ENCODE peak calls at places on chromosomes 3 and 15, in nine cellular contexts. One of them, this sample, is unnamed.

GRCh38 chr15:95875141-95875643 is 455.3 kb upstream of the NR2F2 start:
- DNase-seq in HepG2: peak; percentile 3
- DNase-seq in HCT116: no peak
- DNase-seq in A549: no peak
- DNase-seq in endothelial cell of umbilical vein: peak; percentile 48
- DNase-seq in H1: no peak
- DNase-seq in K562: no peak
- DNase-seq in SK-N-SH: no peak
- DNase-seq in GM12878: no peak
- DNase-seq in this sample: no peak

GRCh38 chr3:133192363-133192945 is 154.3 kb downstream of the TMEM108 start:
- DNase-seq in HCT116: no peak
- DNase-seq in SK-N-SH: no peak
- DNase-seq in endothelial cell of umbilical vein: no peak
- DNase-seq in A549: no peak
- DNase-seq in GM12878: no peak
- DNase-seq in HepG2: no peak
- DNase-seq in K562: no peak
- DNase-seq in H1: no peak
- DNase-seq in this sample: no peak

GRCh38 chr3:73292241-73292640 is 230.8 kb downstream of the EBLN2 start:
- DNase-seq in K562: no peak
- DNase-seq in A549: no peak
- DNase-seq in H1: no peak
- DNase-seq in GM12878: no peak
- DNase-seq in HepG2: no peak
- DNase-seq in SK-N-SH: no peak
- DNase-seq in endothelial cell of umbilical vein: no peak
- DNase-seq in HCT116: no peak
- DNase-seq in this sample: no peak

GRCh38 chr3:159635047-159635641 is 353.5 kb upstream of the IL12A start:
- DNase-seq in SK-N-SH: no peak
- DNase-seq in K562: no peak
- DNase-seq in HepG2: no peak
- DNase-seq in A549: peak; percentile 73
- DNase-seq in endothelial cell of umbilical vein: no peak
- DNase-seq in HCT116: no peak
- DNase-seq in GM12878: no peak
- DNase-seq in H1: no peak
- DNase-seq in this sample: no peak

GRCh38 chr3:18245721-18246120 is 179.4 kb downstream of the SATB1 start:
- DNase-seq in SK-N-SH: no peak
- DNase-seq in K562: no peak
- DNase-seq in GM12878: no peak
- DNase-seq in endothelial cell of umbilical vein: no peak
- DNase-seq in HepG2: no peak
- DNase-seq in H1: no peak
- DNase-seq in A549: no peak
- DNase-seq in HCT116: no peak
- DNase-seq in this sample: no peak

GRCh38 chr3:16338124-16338523 is 73.1 kb downstream of the OXNAD1 start:
- DNase-seq in HepG2: no peak
- DNase-seq in A549: no peak
- DNase-seq in H1: no peak
- DNase-seq in HCT116: no peak
- DNase-seq in GM12878: peak; percentile 20
- DNase-seq in K562: no peak
- DNase-seq in SK-N-SH: no peak
- DNase-seq in endothelial cell of umbilical vein: no peak
- DNase-seq in this sample: peak; percentile 75

GRCh38 chr3:123683146-123683545 is 98.3 kb upstream of the HACD2 start:
- DNase-seq in K562: no peak
- DNase-seq in A549: no peak
- DNase-seq in SK-N-SH: no peak
- DNase-seq in HCT116: no peak
- DNase-seq in endothelial cell of umbilical vein: no peak
- DNase-seq in H1: no peak
- DNase-seq in HepG2: no peak
- DNase-seq in GM12878: no peak
- DNase-seq in this sample: no peak

GRCh38 chr3:126618021-126618420 is 36.9 kb downstream of the TXNRD3 start:
- DNase-seq in HepG2: no peak
- DNase-seq in H1: no peak
- DNase-seq in HCT116: no peak
- DNase-seq in GM12878: no peak
- DNase-seq in K562: no peak
- DNase-seq in SK-N-SH: no peak
- DNase-seq in endothelial cell of umbilical vein: no peak
- DNase-seq in A549: no peak
- DNase-seq in this sample: no peak

GRCh38 chr15:75140080-75140879 is 61.4 kb upstream of the C15orf39 start:
- DNase-seq in H1: no peak
- DNase-seq in endothelial cell of umbilical vein: peak; percentile 22
- DNase-seq in HepG2: peak; percentile 99
- DNase-seq in A549: no peak
- DNase-seq in GM12878: no peak
- DNase-seq in SK-N-SH: no peak
- DNase-seq in HCT116: no peak
- DNase-seq in K562: peak; percentile 82
- DNase-seq in this sample: no peak

GRCh38 chr15:56917652-56918045 is 795 bp upstream of the TCF12 start:
- DNase-seq in endothelial cell of umbilical vein: no peak
- DNase-seq in K562: peak; percentile 53
- DNase-seq in A549: no peak
- DNase-seq in HCT116: no peak
- DNase-seq in HepG2: no peak
- DNase-seq in H1: no peak
- DNase-seq in SK-N-SH: no peak
- DNase-seq in GM12878: no peak
- DNase-seq in this sample: no peak

GRCh38 chr15:82730022-82730530 is 20.4 kb upstream of the AP3B2 start:
- DNase-seq in GM12878: no peak
- DNase-seq in K562: no peak
- DNase-seq in endothelial cell of umbilical vein: no peak
- DNase-seq in SK-N-SH: no peak
- DNase-seq in HCT116: no peak
- DNase-seq in H1: no peak
- DNase-seq in A549: no peak
- DNase-seq in HepG2: no peak
- DNase-seq in this sample: no peak

GRCh38 chr3:188439080-188439479 is 285.1 kb downstream of the LPP start:
- DNase-seq in A549: no peak
- DNase-seq in SK-N-SH: no peak
- DNase-seq in endothelial cell of umbilical vein: peak; percentile 85
- DNase-seq in H1: no peak
- DNase-seq in HCT116: no peak
- DNase-seq in K562: no peak
- DNase-seq in GM12878: no peak
- DNase-seq in HepG2: no peak
- DNase-seq in this sample: peak; percentile 84

GRCh38 chr15:73926191-73927002 is at the start of gene LOXL1:
- DNase-seq in H1: peak; percentile 80
- DNase-seq in HepG2: peak; percentile 23
- DNase-seq in A549: no peak
- DNase-seq in K562: peak; percentile 28
- DNase-seq in GM12878: no peak
- DNase-seq in HCT116: peak; percentile 19
- DNase-seq in SK-N-SH: no peak
- DNase-seq in endothelial cell of umbilical vein: peak; percentile 56
- DNase-seq in this sample: peak; percentile 59

GRCh38 chr3:128243602-128244504 is 90.6 kb downstream of the EEFSEC start:
- DNase-seq in endothelial cell of umbilical vein: no peak
- DNase-seq in GM12878: no peak
- DNase-seq in A549: no peak
- DNase-seq in K562: peak; percentile 22
- DNase-seq in HepG2: no peak
- DNase-seq in HCT116: no peak
- DNase-seq in SK-N-SH: no peak
- DNase-seq in H1: peak; percentile 26
- DNase-seq in this sample: no peak

GRCh38 chr15:58487041-58487723 is 55.4 kb downstream of the LIPC start:
- DNase-seq in endothelial cell of umbilical vein: no peak
- DNase-seq in SK-N-SH: no peak
- DNase-seq in HCT116: no peak
- DNase-seq in GM12878: no peak
- DNase-seq in HepG2: no peak
- DNase-seq in A549: no peak
- DNase-seq in K562: no peak
- DNase-seq in H1: no peak
- DNase-seq in this sample: no peak

GRCh38 chr15:82126346-82126745 is 80.5 kb upstream of the MEX3B start:
- DNase-seq in A549: no peak
- DNase-seq in SK-N-SH: no peak
- DNase-seq in H1: no peak
- DNase-seq in K562: no peak
- DNase-seq in HCT116: no peak
- DNase-seq in endothelial cell of umbilical vein: no peak
- DNase-seq in HepG2: no peak
- DNase-seq in GM12878: no peak
- DNase-seq in this sample: no peak

GRCh38 chr3:125512135-125512920 is 7.7 kb downstream of the SNX4 start:
- DNase-seq in A549: peak; percentile 4
- DNase-seq in K562: peak; percentile 63
- DNase-seq in SK-N-SH: peak; percentile 40
- DNase-seq in endothelial cell of umbilical vein: peak; percentile 83
- DNase-seq in GM12878: peak; percentile 26
- DNase-seq in HCT116: peak; percentile 3
- DNase-seq in HepG2: no peak
- DNase-seq in H1: no peak
- DNase-seq in this sample: no peak

GRCh38 chr3:117719316-117719926 is 1009.8 kb downstream of the TUSC7 start:
- DNase-seq in K562: peak; percentile 1
- DNase-seq in HCT116: peak; percentile 0
- DNase-seq in SK-N-SH: peak; percentile 36
- DNase-seq in HepG2: peak; percentile 8
- DNase-seq in endothelial cell of umbilical vein: peak; percentile 45
- DNase-seq in A549: peak; percentile 17
- DNase-seq in H1: no peak
- DNase-seq in GM12878: no peak
- DNase-seq in this sample: peak; percentile 15

GRCh38 chr3:100902572-100902971 is 90.6 kb downstream of the ABI3BP start:
- DNase-seq in GM12878: no peak
- DNase-seq in A549: no peak
- DNase-seq in H1: no peak
- DNase-seq in endothelial cell of umbilical vein: no peak
- DNase-seq in K562: no peak
- DNase-seq in HCT116: no peak
- DNase-seq in HepG2: no peak
- DNase-seq in SK-N-SH: no peak
- DNase-seq in this sample: no peak
- TF ChIP-seq MAX in GM12878: no peak
- TF ChIP-seq MAX in A549: no peak
- TF ChIP-seq MAX in H1: no peak
- TF ChIP-seq MAX in endothelial cell of umbilical vein: no peak
- TF ChIP-seq MAX in K562: no peak
- TF ChIP-seq MAX in HCT116: no peak
- TF ChIP-seq MAX in HepG2: no peak
- TF ChIP-seq MAX in SK-N-SH: no peak
- TF ChIP-seq MAX in this sample: no peak

GRCh38 chr3:157533298-157533870 is 30.2 kb upstream of the VEPH1 start:
- DNase-seq in SK-N-SH: no peak
- DNase-seq in endothelial cell of umbilical vein: peak; percentile 95
- DNase-seq in K562: peak; percentile 54
- DNase-seq in H1: no peak
- DNase-seq in HCT116: no peak
- DNase-seq in GM12878: no peak
- DNase-seq in A549: no peak
- DNase-seq in HepG2: no peak
- DNase-seq in this sample: no peak
- H3K4me3 ChIP-seq in SK-N-SH: no peak overlapping the region
- H3K4me3 ChIP-seq in endothelial cell of umbilical vein: peak overlapping the region; percentile 86
- H3K4me3 ChIP-seq in K562: no peak overlapping the region
- H3K4me3 ChIP-seq in H1: no peak overlapping the region
- H3K4me3 ChIP-seq in HCT116: no peak overlapping the region
- H3K4me3 ChIP-seq in GM12878: no peak overlapping the region
- H3K4me3 ChIP-seq in A549: no peak overlapping the region
- H3K4me3 ChIP-seq in HepG2: no peak overlapping the region
- H3K4me3 ChIP-seq in this sample: no peak overlapping the region

DNA sequence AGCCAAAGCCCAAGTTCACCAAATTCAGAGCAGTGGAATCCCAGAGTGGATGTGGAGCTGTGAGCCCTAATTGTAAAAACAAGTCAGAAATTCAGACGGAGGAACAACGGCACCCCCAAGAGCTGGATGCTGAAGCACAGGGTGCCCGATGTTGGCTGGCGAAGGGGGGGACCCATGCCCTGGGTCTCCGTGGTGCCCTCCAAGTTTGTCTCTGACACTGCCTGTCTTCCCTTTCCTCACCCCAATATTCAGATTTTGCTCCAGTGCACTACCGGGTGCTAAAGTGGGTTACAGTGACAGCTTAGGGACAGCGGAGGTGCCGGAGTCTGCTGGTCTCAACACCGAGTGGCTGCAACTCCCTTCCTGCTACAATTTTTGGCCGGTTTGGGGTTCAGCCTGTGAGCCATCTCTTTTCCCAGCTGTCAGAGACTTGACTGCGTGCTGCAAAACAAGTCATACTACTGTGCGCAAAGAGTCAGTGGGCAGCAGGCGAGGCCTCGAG is 6.6 kb downstream of the GRIP2 start:
- DNase-seq in K562: no peak
- DNase-seq in HCT116: no peak
- DNase-seq in GM12878: no peak
- DNase-seq in H1: no peak
- DNase-seq in HepG2: no peak
- DNase-seq in A549: no peak
- DNase-seq in endothelial cell of umbilical vein: no peak
- DNase-seq in SK-N-SH: no peak
- DNase-seq in this sample: no peak
- TF ChIP-seq MAX in K562: no peak
- TF ChIP-seq MAX in HCT116: no peak
- TF ChIP-seq MAX in GM12878: no peak
- TF ChIP-seq MAX in H1: no peak
- TF ChIP-seq MAX in HepG2: no peak
- TF ChIP-seq MAX in A549: no peak
- TF ChIP-seq MAX in endothelial cell of umbilical vein: no peak
- TF ChIP-seq MAX in SK-N-SH: no peak
- TF ChIP-seq MAX in this sample: no peak

GRCh38 chr3:43478380-43478779 is 143.4 kb downstream of the ANO10 start:
- DNase-seq in K562: no peak
- DNase-seq in SK-N-SH: no peak
- DNase-seq in HCT116: no peak
- DNase-seq in GM12878: no peak
- DNase-seq in H1: no peak
- DNase-seq in HepG2: no peak
- DNase-seq in endothelial cell of umbilical vein: peak; percentile 24
- DNase-seq in A549: no peak
- DNase-seq in this sample: no peak
- H3K4me3 ChIP-seq in K562: no peak overlapping the region
- H3K4me3 ChIP-seq in SK-N-SH: no peak overlapping the region
- H3K4me3 ChIP-seq in HCT116: no peak overlapping the region
- H3K4me3 ChIP-seq in GM12878: no peak overlapping the region
- H3K4me3 ChIP-seq in H1: no peak overlapping the region
- H3K4me3 ChIP-seq in HepG2: no peak overlapping the region
- H3K4me3 ChIP-seq in endothelial cell of umbilical vein: no peak overlapping the region
- H3K4me3 ChIP-seq in A549: no peak overlapping the region
- H3K4me3 ChIP-seq in this sample: no peak overlapping the region

DNA sequence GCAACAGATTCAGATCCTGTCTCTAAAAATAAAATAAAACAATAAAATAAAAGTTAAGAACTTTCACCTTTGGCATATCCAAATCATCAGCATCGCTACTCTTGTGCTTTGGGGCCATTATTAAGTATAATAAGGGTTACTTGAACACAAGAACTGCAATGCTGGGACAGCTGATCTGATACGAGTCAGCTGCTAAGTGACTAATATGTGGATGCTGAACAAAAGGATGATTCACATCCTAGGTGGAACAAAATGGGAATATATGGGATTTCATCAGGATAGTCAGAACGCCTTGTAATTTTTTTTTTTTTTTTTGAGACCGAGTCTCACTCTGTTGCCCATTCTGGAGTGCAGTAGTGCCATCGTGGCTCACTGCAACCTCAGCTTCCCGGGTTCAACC is 29.7 kb downstream of the BUB1B start:
- DNase-seq in HCT116: no peak
- DNase-seq in HepG2: no peak
- DNase-seq in endothelial cell of umbilical vein: peak; percentile 59
- DNase-seq in SK-N-SH: no peak
- DNase-seq in A549: peak; percentile 16
- DNase-seq in GM12878: no peak
- DNase-seq in H1: no peak
- DNase-seq in K562: no peak
- DNase-seq in this sample: no peak
- TF ChIP-seq MAX in HCT116: no peak
- TF ChIP-seq MAX in HepG2: no peak
- TF ChIP-seq MAX in endothelial cell of umbilical vein: no peak
- TF ChIP-seq MAX in SK-N-SH: no peak
- TF ChIP-seq MAX in A549: no peak
- TF ChIP-seq MAX in GM12878: no peak
- TF ChIP-seq MAX in H1: no peak
- TF ChIP-seq MAX in K562: no peak
- TF ChIP-seq MAX in this sample: no peak